ENCODE peak calls at places on chromosomes 16 and 17, in eight cellular contexts. Q, F, C, J, R, S, H and I are unnamed samples.

GRCh38 chr17:40612510-40613244 is 34.9 kb downstream of the SMARCE1 start:
- DNase-seq in Q (no peak), F (no peak), C (no peak), J (no peak), R (no peak), S (no peak), H (no peak), I (no peak)

GRCh38 chr16:74773431-74774222 is 993 bp downstream of the FA2H start:
- DNase-seq in Q (no peak), F (no peak), C (no peak), J (no peak), R (no peak), S (no peak), H (no peak), I (no peak)

GRCh38 chr16:75004460-75004859 is 5.6 kb downstream of the ZNRF1 start:
- DNase-seq in Q (no peak), F (no peak), C (no peak), J (no peak), R (no peak), S (no peak), H (no peak), I (no peak)

GRCh38 chr17:6684460-6684783 is 28.7 kb downstream of the SLC13A5 start:
- DNase-seq in Q (no peak), F (no peak), C (no peak), J (no peak), R (no peak), S (no peak), H (no peak), I (no peak)

GRCh38 chr16:351804-352520 is 561 bp downstream of the AXIN1 start:
- DNase-seq in Q (no peak), F (peak; percentile 49), C (peak; percentile 54), J (no peak), R (no peak), S (no peak), H (peak; percentile 52), I (no peak)

GRCh38 chr17:350706-351435 is 1.7 kb downstream of the RPH3AL start:
- DNase-seq in Q (no peak), F (peak; percentile 81), C (peak; percentile 88), J (peak; percentile 76), R (peak; percentile 85), S (peak; percentile 93), H (no peak), I (peak; percentile 92)

GRCh38 chr17:19364699-19365498 is 2.4 kb upstream of the B9D1 start:
- DNase-seq in Q (no peak), F (peak; percentile 19), C (no peak), J (no peak), R (no peak), S (peak; percentile 58), H (no peak), I (no peak)

GRCh38 chr17:50462446-50462845 is 6.2 kb downstream of the CHAD start:
- DNase-seq in Q (no peak), F (no peak), C (peak; percentile 61), J (no peak), R (no peak), S (peak; percentile 59), H (no peak), I (no peak)

GRCh38 chr16:87658564-87659225 is 56.4 kb downstream of the JPH3 start:
- DNase-seq in Q (no peak), F (no peak), C (no peak), J (no peak), R (no peak), S (no peak), H (no peak), I (no peak)

GRCh38 chr17:29247219-29247618 is 560 bp downstream of the CRYBA1 start:
- DNase-seq in Q (no peak), F (no peak), C (no peak), J (no peak), R (no peak), S (no peak), H (no peak), I (no peak)

GRCh38 chr16:86490859-86491642 is 19.3 kb upstream of the FOXF1 start:
- DNase-seq in Q (no peak), F (no peak), C (no peak), J (no peak), R (no peak), S (peak; percentile 81), H (no peak), I (peak; percentile 66)

GRCh38 chr17:80790021-80790765 is 201.4 kb upstream of the CHMP6 start:
- DNase-seq in Q (peak; percentile 36), F (no peak), C (no peak), J (no peak), R (no peak), S (no peak), H (no peak), I (no peak)

GRCh38 chr16:31453255-31454204 is 5.8 kb upstream of the ARMC5 start:
- DNase-seq in Q (peak; percentile 40), F (peak; percentile 76), C (no peak), J (no peak), R (no peak), S (peak; percentile 71), H (peak; percentile 85), I (no peak)

GRCh38 chr17:40025991-40026815 is 11.0 kb downstream of the CSF3 start:
- DNase-seq in Q (no peak), F (peak; percentile 34), C (no peak), J (no peak), R (no peak), S (no peak), H (no peak), I (no peak)

GRCh38 chr16:8816967-8817662 is 19.5 kb downstream of the PMM2 start:
- DNase-seq in Q (no peak), F (no peak), C (no peak), J (no peak), R (no peak), S (no peak), H (no peak), I (no peak)

GRCh38 chr17:41367426-41368075 is 2.1 kb downstream of the KRT33B start:
- DNase-seq in Q (no peak), F (no peak), C (no peak), J (no peak), R (no peak), S (no peak), H (no peak), I (peak; percentile 76)

DNA sequence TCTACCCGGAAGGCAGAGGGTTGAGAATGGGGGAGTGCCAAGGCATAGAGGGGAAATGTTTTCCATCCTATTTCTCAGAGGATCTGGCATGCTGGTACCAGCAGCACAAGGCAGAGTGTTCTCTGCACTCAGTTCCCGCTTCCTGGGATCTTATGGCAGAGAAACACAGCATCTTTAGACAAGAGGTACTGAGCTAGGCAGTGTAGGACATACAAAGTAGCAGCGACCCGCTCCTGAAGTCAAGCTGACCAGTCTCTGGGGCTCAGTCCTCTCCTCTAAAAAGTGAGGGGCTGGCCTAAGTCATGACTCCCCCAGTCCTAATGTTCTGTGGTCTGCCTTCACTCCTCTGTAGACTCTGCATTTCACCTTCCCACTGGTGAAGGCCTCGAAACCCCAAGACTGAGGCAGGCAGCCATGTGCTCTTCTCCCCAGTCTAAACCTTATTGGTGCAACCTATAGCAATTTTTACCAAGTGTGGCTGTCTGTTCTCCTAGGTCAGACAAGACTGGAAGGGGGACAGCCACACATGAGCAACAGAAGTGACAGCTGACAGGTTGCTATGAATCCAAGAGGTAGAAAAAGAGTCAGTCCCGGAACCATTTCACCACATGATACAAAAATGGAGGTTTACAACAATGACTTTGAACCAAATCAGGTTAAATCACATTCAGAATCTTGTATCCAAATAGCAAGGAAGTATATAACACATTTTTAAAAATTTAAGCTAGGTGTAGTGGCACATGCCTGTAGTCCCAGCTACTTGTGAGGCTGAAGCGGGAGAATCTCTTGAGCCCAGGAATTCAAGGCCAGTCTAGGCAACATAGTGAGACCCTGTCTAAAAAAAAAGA is 11.4 kb upstream of the TSPOAP1 start:
- DNase-seq in Q (peak; percentile 48), F (no peak), C (no peak), J (no peak), R (no peak), S (no peak), H (no peak), I (no peak)
- TF ChIP-seq POLR2A in Q (no peak), F (no peak), C (no peak), J (no peak), R (no peak), S (no peak), H (peak; percentile 42), I (no peak)

GRCh38 chr16:1401758-1402154 is 12.7 kb downstream of the UNKL start:
- DNase-seq in Q (no peak), F (no peak), C (no peak), J (no peak), R (no peak), S (no peak), H (no peak), I (no peak)
- TF ChIP-seq POLR2A in Q (no peak), F (no peak), C (no peak), J (no peak), R (no peak), S (no peak), H (no peak), I (no peak)

DNA sequence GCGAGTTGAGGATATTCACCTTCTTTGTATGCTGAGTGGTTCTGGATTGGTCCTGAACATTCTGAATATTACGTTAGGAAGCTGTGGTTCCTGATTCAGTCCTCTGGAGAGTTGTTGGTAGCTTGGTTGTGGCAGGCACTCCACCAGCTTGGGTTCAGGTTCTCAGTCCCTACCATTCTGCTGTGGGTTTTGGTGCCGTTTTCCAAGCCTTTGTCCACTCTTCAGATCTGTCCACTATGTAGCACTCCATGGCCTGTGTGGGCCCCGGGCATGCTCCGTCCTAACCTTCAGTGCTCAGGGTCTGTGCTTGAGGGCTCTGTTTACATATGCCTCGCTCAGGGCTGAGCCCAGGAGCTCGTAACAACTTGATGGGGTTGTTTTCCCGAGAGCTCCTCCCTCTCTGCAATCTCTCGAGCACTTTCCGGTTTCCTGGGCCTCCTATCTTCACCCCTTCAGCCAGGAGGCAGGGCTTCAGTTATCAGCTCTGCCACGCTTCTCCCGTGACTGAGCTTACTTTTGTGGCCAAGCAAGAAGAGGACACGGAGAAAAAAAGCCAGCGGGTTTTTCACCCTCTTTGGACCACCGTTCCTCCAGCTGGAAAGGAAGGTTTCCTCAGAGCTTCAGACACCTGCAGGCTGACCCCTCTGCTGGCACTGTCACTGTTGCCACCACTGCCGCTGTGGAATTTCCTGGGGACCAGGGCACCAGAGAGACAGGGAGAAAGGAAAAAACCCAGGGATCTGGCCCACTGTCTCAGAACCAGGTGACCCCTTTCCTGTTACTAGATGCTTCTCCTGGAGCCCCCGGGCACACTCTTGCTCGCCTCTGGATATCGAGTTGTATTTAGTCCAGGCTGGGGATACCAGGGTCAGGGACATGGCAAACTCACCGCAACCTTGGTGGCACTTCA is 19.6 kb downstream of the KIAA0513 start:
- DNase-seq in Q (no peak), F (no peak), C (no peak), J (peak; percentile 76), R (no peak), S (no peak), H (peak; percentile 97), I (no peak)
- TF ChIP-seq POLR2A in Q (no peak), F (no peak), C (no peak), J (no peak), R (no peak), S (no peak), H (peak; percentile 84), I (no peak)

DNA sequence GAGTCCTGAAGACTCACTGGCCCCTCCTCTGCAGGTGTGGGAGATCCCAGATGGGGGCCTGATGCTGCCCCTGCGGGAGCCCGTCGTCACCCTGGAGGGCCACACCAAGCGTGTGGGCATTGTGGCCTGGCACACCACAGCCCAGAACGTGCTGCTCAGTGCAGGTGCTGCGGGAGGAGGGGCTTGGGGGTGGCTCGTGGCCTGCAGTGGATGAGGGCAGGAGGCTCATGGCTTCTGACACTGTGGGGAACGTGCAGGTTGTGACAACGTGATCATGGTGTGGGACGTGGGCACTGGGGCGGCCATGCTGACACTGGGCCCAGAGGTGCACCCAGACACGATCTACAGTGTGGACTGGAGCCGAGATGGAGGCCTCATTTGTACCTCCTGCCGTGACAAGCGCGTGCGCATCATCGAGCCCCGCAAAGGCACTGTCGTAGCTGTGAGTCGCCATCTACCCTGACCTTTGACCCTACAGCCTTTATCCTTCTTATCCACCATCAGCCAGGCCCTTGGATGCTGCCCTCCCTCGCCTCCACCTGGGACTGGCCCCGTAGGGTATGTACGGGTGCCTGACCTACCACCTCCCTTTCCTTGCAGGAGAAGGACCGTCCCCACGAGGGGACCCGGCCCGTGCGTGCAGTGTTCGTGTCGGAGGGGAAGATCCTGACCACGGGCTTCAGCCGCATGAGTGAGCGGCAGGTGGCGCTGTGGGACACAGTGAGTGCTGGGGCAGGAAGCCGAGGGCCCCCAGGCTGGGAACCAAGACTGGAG is 3.6 kb downstream of the CORO1A start:
- DNase-seq in Q (peak; percentile 67), F (peak; percentile 58), C (peak; percentile 67), J (peak; percentile 87), R (peak; percentile 47), S (peak; percentile 81), H (peak; percentile 72), I (no peak)
- TF ChIP-seq POLR2A in Q (no peak), F (no peak), C (no peak), J (no peak), R (no peak), S (no peak), H (no peak), I (no peak)